ENCODE peak calls at places on chromosomes 16 and 17, in nine cellular contexts. Z is NCI-H748 treated with DMSO at 0.1 percent for 48 hours; C is GM23248; N is psoas muscle; H is DMS153; S is stimulated activated CD4-positive, alpha-beta T cell treated with anti-CD3 and anti-CD28 coated beads, Interleukin-1b, Interleukin-23, amount 100 ng/mL, for 48 hours; X is BE2C; V is cerebellar cortex; G is brain microvascular endothelial cell. Y is an unnamed sample.

GRCh38 chr17:48647103-48647963 is 21.2 kb upstream of the HOXB9 start:
- DNase-seq in S (no peak), Z (peak), N (no peak), X (no peak), V (no peak), H (no peak), G (no peak), C (peak), Y (no peak)

GRCh38 chr17:4369557-4370230 is 3.2 kb upstream of the UBE2G1 start:
- DNase-seq in V (no peak), S (no peak), H (no peak), G (no peak), Z (no peak), C (no peak), X (no peak), N (no peak), Y (no peak)

GRCh38 chr16:86089986-86090385 is 191.0 kb downstream of the IRF8 start:
- DNase-seq in G (no peak), S (no peak), H (no peak), C (no peak), Z (no peak), V (no peak), X (no peak), N (no peak), Y (no peak)

GRCh38 chr16:74661064-74661463 is 5.6 kb downstream of the RFWD3 start:
- DNase-seq in N (no peak), Z (no peak), C (no peak), H (no peak), V (no peak), G (no peak), X (no peak), S (no peak), Y (no peak)

GRCh38 chr17:55420067-55420775 is 1.4 kb downstream of the MMD start:
- DNase-seq in C (no peak), H (no peak), X (no peak), Z (no peak), S (peak), V (no peak), G (no peak), N (no peak), Y (no peak)

GRCh38 chr16:23280483-23280967 is 21.6 kb upstream of the SCNN1B start:
- DNase-seq in X (no peak), H (peak), G (no peak), Z (peak), S (no peak), N (no peak), V (no peak), C (peak), Y (no peak)

GRCh38 chr16:71762186-71762585 is 37.7 kb upstream of the PHLPP2 start:
- DNase-seq in Z (no peak), V (no peak), C (peak), S (no peak), X (no peak), H (no peak), G (peak), N (no peak), Y (no peak)

GRCh38 chr16:35506018-35506897 is 2046.8 kb downstream of the TP53TG3F start:
- DNase-seq in X (peak), N (no peak), C (no peak), V (no peak), Z (peak), S (no peak), H (no peak), G (no peak), Y (peak)

GRCh38 chr17:52025231-52025630 is 133.3 kb downstream of the CA10 start:
- DNase-seq in X (no peak), H (no peak), G (no peak), Z (no peak), V (no peak), N (no peak), S (no peak), C (peak), Y (no peak)

GRCh38 chr17:49676276-49676868 is 1.5 kb downstream of the SPOP start:
- DNase-seq in Z (no peak), H (no peak), X (no peak), C (peak), S (no peak), V (no peak), N (no peak), G (peak), Y (no peak)

GRCh38 chr17:58508341-58509067 is 5.9 kb downstream of the MTMR4 start:
- DNase-seq in Z (no peak), N (no peak), H (no peak), V (no peak), G (no peak), X (no peak), C (no peak), S (no peak), Y (no peak)

GRCh38 chr17:56325561-56325960 is 172.3 kb downstream of the ANKFN1 start:
- DNase-seq in N (no peak), Z (no peak), C (no peak), G (no peak), X (no peak), H (no peak), V (no peak), S (no peak), Y (no peak)

GRCh38 chr17:2174471-2175293 is 119.8 kb downstream of the HIC1 start:
- DNase-seq in N (peak), G (peak), Z (no peak), X (peak), C (peak), H (no peak), S (no peak), V (no peak), Y (no peak)

GRCh38 chr16:65842067-65842466 is 524.4 kb upstream of the CDH5 start:
- DNase-seq in N (no peak), X (no peak), Z (no peak), C (peak), G (no peak), V (no peak), S (no peak), H (no peak), Y (no peak)

GRCh38 chr17:42135664-42136653 is 13.4 kb downstream of the HSPB9 start:
- DNase-seq in G (peak), N (no peak), X (no peak), S (no peak), Z (peak), V (no peak), C (peak), H (peak), Y (no peak)

GRCh38 chr16:3789375-3790067 is 72.2 kb upstream of the TRAP1 start:
- DNase-seq in H (no peak), X (no peak), N (no peak), G (no peak), V (no peak), Z (no peak), C (no peak), S (no peak), Y (no peak)

GRCh38 chr16:87600246-87600645 is 2.1 kb upstream of the JPH3 start:
- DNase-seq in X (no peak), C (no peak), G (no peak), N (no peak), Z (no peak), S (no peak), V (no peak), H (no peak), Y (no peak)

GRCh38 chr16:77157346-77157745 is 33.6 kb upstream of the MON1B start:
- DNase-seq in H (no peak), X (no peak), G (no peak), V (no peak), S (no peak), Z (no peak), N (no peak), C (no peak), Y (no peak)

GRCh38 chr17:13462673-13463124 is 139.0 kb downstream of the HS3ST3A1 start:
- DNase-seq in C (no peak), H (no peak), V (no peak), Z (no peak), G (no peak), S (no peak), X (no peak), N (no peak), Y (peak)

GRCh38 chr16:67100569-67101300 is 9.0 kb upstream of the PHAF1 start:
- DNase-seq in V (peak), C (peak), G (no peak), H (no peak), Z (no peak), S (no peak), N (no peak), X (no peak), Y (peak)

GRCh38 chr17:61410555-61411089 is 11.0 kb downstream of the TBX2 start:
- DNase-seq in Z (no peak), G (peak), S (peak), H (peak), V (no peak), N (peak), C (peak), X (peak), Y (peak)

GRCh38 chr17:38702166-38702899 is 2.7 kb upstream of the MLLT6 start:
- DNase-seq in V (peak), S (peak), N (peak), Z (peak), G (peak), H (peak), X (peak), C (peak), Y (peak)

GRCh38 chr17:82407255-82407654 is 10.9 kb upstream of the HEXD start:
- DNase-seq in X (no peak), C (no peak), V (no peak), H (no peak), Z (no peak), S (no peak), N (peak), G (peak), Y (no peak)

GRCh38 chr16:17231972-17232371 is 238.8 kb downstream of the XYLT1 start:
- DNase-seq in S (no peak), N (no peak), G (no peak), X (no peak), Z (no peak), C (no peak), V (no peak), H (no peak), Y (no peak)

GRCh38 chr17:75739801-75740200 is 18.5 kb downstream of the ITGB4 start:
- DNase-seq in G (no peak), Z (no peak), N (no peak), V (no peak), S (no peak), X (no peak), H (no peak), C (no peak), Y (no peak)

GRCh38 chr17:77444653-77445029 is 303.9 kb downstream of the SEC14L1 start:
- DNase-seq in X (no peak), G (no peak), S (no peak), V (no peak), Z (no peak), N (no peak), H (no peak), C (peak), Y (no peak)

GRCh38 chr17:11564483-11565380 is 33.5 kb upstream of the DNAH9 start:
- DNase-seq in X (no peak), N (no peak), S (no peak), C (no peak), H (no peak), Z (no peak), G (no peak), V (peak), Y (no peak)

GRCh38 chr17:66307257-66307656 is 4.8 kb downstream of the PRKCA start:
- DNase-seq in H (no peak), N (no peak), V (no peak), Z (no peak), G (no peak), C (no peak), S (no peak), X (no peak), Y (no peak)

GRCh38 chr17:81031571-81032550 is 3.1 kb upstream of the BAIAP2 start:
- DNase-seq in Z (no peak), H (no peak), V (peak), S (no peak), N (peak), X (no peak), G (no peak), C (no peak), Y (no peak)

GRCh38 chr17:40176409-40177110 is 710 bp upstream of the RAPGEFL1 start:
- DNase-seq in C (no peak), S (no peak), H (peak), V (no peak), N (no peak), X (no peak), Z (no peak), G (no peak), Y (no peak)

GRCh38 chr17:8806206-8807069 is 7.3 kb upstream of the MFSD6L start:
- DNase-seq in Z (no peak), V (no peak), S (no peak), G (no peak), N (no peak), C (no peak), H (no peak), X (no peak), Y (no peak)

GRCh38 chr16:79363035-79363434 is 237.5 kb downstream of the MAF start:
- DNase-seq in H (no peak), N (no peak), X (no peak), G (no peak), C (no peak), S (no peak), Z (no peak), V (no peak), Y (no peak)

GRCh38 chr16:66585477-66586239 is 6.4 kb downstream of the CMTM2 start:
- DNase-seq in V (no peak), N (no peak), Z (no peak), X (no peak), G (no peak), C (no peak), S (no peak), H (no peak), Y (no peak)

GRCh38 chr17:3032258-3033247 is 30.9 kb downstream of the OR1D5 start:
- DNase-seq in C (no peak), N (no peak), H (no peak), Z (no peak), X (no peak), G (no peak), S (no peak), V (no peak), Y (no peak)

GRCh38 chr17:54948380-54948779 is 20.1 kb downstream of the COX11 start:
- DNase-seq in N (no peak), H (no peak), X (no peak), Z (no peak), C (peak), V (no peak), S (no peak), G (peak), Y (no peak)

GRCh38 chr16:70573451-70574121 is 50.0 kb downstream of the SF3B3 start:
- DNase-seq in G (peak), S (no peak), C (peak), V (no peak), X (no peak), H (no peak), N (no peak), Z (no peak), Y (no peak)

GRCh38 chr16:47342055-47342454 is 118.8 kb downstream of the ITFG1 start:
- DNase-seq in V (no peak), H (no peak), X (no peak), Z (no peak), S (no peak), N (no peak), C (peak), G (no peak), Y (no peak)

GRCh38 chr16:290681-291405 is 7.9 kb downstream of the PDIA2 start:
- DNase-seq in Z (no peak), G (no peak), V (no peak), S (no peak), C (no peak), H (no peak), X (peak), N (no peak), Y (no peak)

GRCh38 chr17:20955437-20956323 is 87.1 kb downstream of the USP22 start:
- DNase-seq in S (no peak), X (no peak), C (peak), N (peak), H (no peak), Z (peak), V (no peak), G (peak), Y (no peak)

Y was measured in SK-N-DZ.